ENCODE peak calls at places on chromosomes 2 and 18, in nine cellular contexts. V is HCT116; W is cardiac muscle cell; T is CD4-positive, alpha-beta T cell; Y is A549; H is heart right ventricle; E is fibroblast of lung; X is ascending aorta; K is transverse colon. D is an unnamed sample.

GRCh38 chr2:496729-497128 is 180.5 kb downstream of the TMEM18 start:
- DNase-seq in V (no peak), W (no peak), T (no peak), Y (no peak), H (no peak), E (no peak), X (no peak), K (no peak), D (no peak)

GRCh38 chr18:9722691-9723090 is 14.6 kb downstream of the RAB31 start:
- DNase-seq in V (no peak), W (no peak), T (no peak), Y (no peak), H (no peak), E (no peak), X (no peak), K (peak), D (no peak)

GRCh38 chr18:2948038-2948437 is 64.9 kb downstream of the LPIN2 start:
- DNase-seq in V (peak), W (peak), T (no peak), Y (peak), H (no peak), E (peak), X (no peak), K (no peak), D (no peak)

GRCh38 chr18:12890500-12890899 is 6.5 kb upstream of the PTPN2 start:
- DNase-seq in V (no peak), W (no peak), T (no peak), Y (no peak), H (no peak), E (no peak), X (no peak), K (no peak), D (no peak)

GRCh38 chr2:31606511-31606910 is 25.8 kb upstream of the SRD5A2 start:
- DNase-seq in V (no peak), W (no peak), T (no peak), Y (no peak), H (no peak), E (no peak), X (no peak), K (no peak), D (no peak)

GRCh38 chr2:164972216-164972615 is 16.9 kb upstream of the SLC38A11 start:
- DNase-seq in V (no peak), W (no peak), T (no peak), Y (no peak), H (no peak), E (no peak), X (no peak), K (no peak), D (no peak)

GRCh38 chr2:99648906-99649606 is 159.2 kb upstream of the REV1 start:
- DNase-seq in V (no peak), W (no peak), T (no peak), Y (no peak), H (no peak), E (no peak), X (no peak), K (no peak), D (no peak)

GRCh38 chr2:71803398-71803797 is 344.3 kb downstream of the CYP26B1 start:
- DNase-seq in V (no peak), W (no peak), T (no peak), Y (no peak), H (no peak), E (no peak), X (no peak), K (no peak), D (no peak)

GRCh38 chr2:235026137-235026536 is 74.3 kb downstream of the SH3BP4 start:
- DNase-seq in V (peak), W (no peak), T (no peak), Y (peak), H (no peak), E (peak), X (no peak), K (peak), D (no peak)

GRCh38 chr2:36965751-36966369 is 476 bp downstream of the STRN start:
- DNase-seq in V (no peak), W (peak), T (peak), Y (peak), H (peak), E (no peak), X (no peak), K (peak), D (peak)

GRCh38 chr2:140442319-140442718 is 1662.1 kb upstream of the NXPH2 start:
- DNase-seq in V (no peak), W (no peak), T (no peak), Y (no peak), H (no peak), E (peak), X (no peak), K (no peak), D (no peak)

DNA sequence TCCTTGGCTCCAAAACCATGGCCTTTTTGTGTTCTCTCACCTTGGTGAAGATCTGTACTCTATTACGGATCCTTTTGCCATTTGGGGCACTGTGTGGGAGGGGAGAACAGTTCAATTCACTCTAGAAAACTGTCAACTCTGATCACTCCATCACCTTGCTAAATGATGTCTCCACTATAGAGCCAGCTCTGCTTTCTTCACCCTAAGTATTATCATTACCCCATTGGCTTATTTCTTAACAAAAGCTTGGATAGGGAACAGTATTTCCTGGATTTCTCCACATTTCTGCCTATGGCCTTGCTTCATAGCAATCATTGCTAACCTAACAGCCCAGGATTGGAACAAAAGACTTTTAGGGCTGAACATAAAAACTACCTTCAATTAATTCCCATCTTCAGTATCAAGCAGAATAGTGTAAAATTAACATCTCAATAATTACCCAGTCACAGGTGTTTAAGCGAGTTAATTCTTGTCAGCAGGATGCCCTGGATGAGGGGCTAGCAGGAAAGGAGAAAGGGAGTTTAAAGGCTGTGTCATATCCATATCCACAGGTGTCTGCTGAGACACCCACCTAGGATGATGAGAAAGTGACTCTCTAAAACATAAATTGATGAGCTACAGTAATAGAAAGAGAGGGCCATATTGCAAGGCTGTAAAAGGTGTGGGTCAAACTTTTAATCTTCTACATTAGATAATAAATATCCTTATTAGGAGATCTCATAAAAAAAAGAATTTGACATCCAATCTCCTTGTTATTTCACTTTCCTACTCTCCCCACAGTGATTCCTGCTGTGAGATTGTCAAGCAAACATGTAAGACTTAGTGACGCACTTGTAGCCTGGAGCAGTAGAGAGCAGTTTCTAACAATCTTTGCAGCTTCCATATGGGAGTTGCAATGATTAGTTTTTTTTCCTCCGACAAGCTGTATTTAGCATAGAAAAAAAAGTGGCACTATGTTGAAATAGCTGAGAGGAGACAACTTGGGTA is 589.5 kb upstream of the NXPH2 start:
- DNase-seq in V (no peak), W (no peak), T (no peak), Y (no peak), H (no peak), E (no peak), X (no peak), K (no peak), D (no peak)
- H3K27ac ChIP-seq in V (no peak), W (no peak), T (no peak), Y (no peak), H (no peak), E (no peak), X (no peak), K (no peak), D (no peak)

GRCh38 chr2:237692601-237693079 is 65.3 kb downstream of the LRRFIP1 start:
- DNase-seq in V (no peak), W (peak), T (no peak), Y (no peak), H (no peak), E (no peak), X (no peak), K (peak), D (no peak)

GRCh38 chr2:237696471-237696870 is 69.1 kb downstream of the LRRFIP1 start:
- DNase-seq in V (no peak), W (no peak), T (no peak), Y (no peak), H (no peak), E (no peak), X (no peak), K (no peak), D (no peak)

GRCh38 chr2:237695201-237695780 is 67.9 kb downstream of the LRRFIP1 start:
- DNase-seq in V (peak), W (no peak), T (no peak), Y (peak), H (no peak), E (peak), X (no peak), K (no peak), D (no peak)

GRCh38 chr2:237693281-237694039 is 66.1 kb downstream of the LRRFIP1 start:
- DNase-seq in V (no peak), W (no peak), T (no peak), Y (peak), H (no peak), E (peak), X (no peak), K (peak), D (no peak)

GRCh38 chr2:237694423-237695194 is 67.2 kb downstream of the LRRFIP1 start:
- DNase-seq in V (no peak), W (no peak), T (no peak), Y (no peak), H (no peak), E (no peak), X (no peak), K (no peak), D (no peak)
- TF ChIP-seq CTCF in V (no peak), W (no peak), T (no peak), Y (no peak), H (no peak), E (no peak), X (no peak), K (no peak), D (no peak)

DNA sequence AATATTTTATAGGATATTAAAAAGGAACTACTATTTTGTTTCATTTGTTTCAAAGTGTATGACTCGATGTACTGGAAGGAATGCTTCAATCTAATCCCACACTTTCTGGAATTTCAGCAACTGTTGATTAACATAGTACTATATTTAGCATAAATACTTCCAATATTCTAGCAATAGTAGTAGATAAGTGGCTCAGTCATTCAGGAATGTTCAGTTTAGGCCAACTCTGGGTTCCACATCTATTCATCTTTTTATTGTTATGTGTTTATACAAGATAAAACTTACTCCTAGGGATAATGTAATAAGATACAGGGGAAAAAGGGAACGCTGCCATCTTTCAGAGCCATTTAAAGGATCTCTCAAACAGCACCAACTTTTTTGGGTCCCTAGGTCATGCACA is 22.3 kb upstream of the ORC2 start:
- DNase-seq in V (no peak), W (no peak), T (no peak), Y (no peak), H (no peak), E (peak), X (no peak), K (no peak), D (no peak)
- H3K27ac ChIP-seq in V (no peak), W (no peak), T (no peak), Y (no peak), H (no peak), E (peak), X (no peak), K (no peak), D (no peak)

GRCh38 chr2:94870392-94871225 is 621 bp upstream of the TEKT4 start:
- DNase-seq in V (no peak), W (no peak), T (no peak), Y (no peak), H (no peak), E (no peak), X (no peak), K (no peak), D (no peak)
- TF ChIP-seq CTCF in V (peak), W (peak), T (no peak), Y (peak), H (peak), E (no peak), X (no peak), K (peak), D (no peak)

DNA sequence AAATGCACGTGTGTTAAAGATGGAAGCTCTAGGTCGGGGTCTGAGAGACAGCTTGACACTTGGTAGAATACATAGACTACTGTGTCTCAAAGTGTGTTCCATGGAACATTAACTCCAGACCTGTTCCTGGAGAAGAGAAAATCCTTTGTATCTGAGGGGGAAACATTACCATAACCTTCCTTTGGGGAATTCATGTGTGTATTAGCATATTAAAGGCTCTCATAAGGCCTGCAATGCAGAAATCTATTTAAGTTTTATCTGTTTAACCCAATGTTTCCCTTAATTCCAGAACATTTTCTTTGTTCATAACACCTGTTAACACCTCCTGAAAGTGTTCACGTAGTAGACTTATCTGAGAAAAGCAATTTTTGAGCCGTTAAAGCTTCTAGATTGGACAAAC is 99.5 kb downstream of the PLB1 start:
- DNase-seq in V (no peak), W (no peak), T (no peak), Y (no peak), H (no peak), E (no peak), X (no peak), K (no peak), D (no peak)
- H3K27ac ChIP-seq in V (no peak), W (peak), T (no peak), Y (peak), H (peak), E (no peak), X (peak), K (peak), D (peak)

DNA sequence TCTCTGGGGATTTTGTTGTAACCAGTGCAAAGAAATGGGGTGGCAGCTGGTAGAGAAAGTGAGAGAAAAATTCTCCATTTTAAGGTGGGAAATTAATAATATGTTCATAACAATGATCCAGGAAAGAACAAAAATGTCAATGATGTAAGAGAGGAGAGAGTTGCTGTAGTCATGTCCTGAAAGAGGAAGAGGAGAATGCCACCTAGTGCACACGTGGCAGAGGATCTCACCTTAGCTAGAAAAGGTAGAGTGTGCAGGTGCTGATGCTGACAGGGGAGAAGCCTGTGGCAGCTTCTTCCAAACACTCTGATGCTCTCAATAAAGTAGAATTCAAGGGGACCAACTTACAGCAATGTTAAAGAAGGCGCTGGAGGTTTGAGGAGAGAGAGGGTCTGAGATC is 282.9 kb upstream of the PKDCC start:
- DNase-seq in V (no peak), W (no peak), T (no peak), Y (no peak), H (no peak), E (no peak), X (no peak), K (no peak), D (no peak)
- TF ChIP-seq CTCF in V (no peak), W (no peak), T (no peak), Y (no peak), H (no peak), E (no peak), X (no peak), K (no peak), D (no peak)

D was measured in thoracic aorta.